ENCODE peak calls at places on chromosomes 4 and X, in nine cellular contexts. One of them, this sample, is unnamed.

GRCh38 chrX:24146283-24146865 is 3.2 kb upstream of the ZFX start:
- DNase-seq in heart left ventricle: no peak
- DNase-seq in tibial artery: no peak
- DNase-seq in coronary artery: no peak
- DNase-seq in transverse colon: no peak
- DNase-seq in cardiac muscle cell: no peak
- DNase-seq in left lung: no peak
- DNase-seq in CD8-positive, alpha-beta memory T cell: no peak
- DNase-seq in fibroblast of lung: no peak
- DNase-seq in this sample: no peak

GRCh38 chr4:59180969-59181368 is 2019.2 kb upstream of the ADGRL3 start:
- DNase-seq in fibroblast of lung: no peak
- DNase-seq in CD8-positive, alpha-beta memory T cell: no peak
- DNase-seq in cardiac muscle cell: no peak
- DNase-seq in coronary artery: no peak
- DNase-seq in tibial artery: no peak
- DNase-seq in heart left ventricle: no peak
- DNase-seq in transverse colon: no peak
- DNase-seq in left lung: no peak
- DNase-seq in this sample: no peak

GRCh38 chrX:46279925-46280313 is 265.3 kb downstream of the ZNF674 start:
- DNase-seq in cardiac muscle cell: no peak
- DNase-seq in tibial artery: no peak
- DNase-seq in fibroblast of lung: peak
- DNase-seq in transverse colon: no peak
- DNase-seq in CD8-positive, alpha-beta memory T cell: no peak
- DNase-seq in left lung: no peak
- DNase-seq in coronary artery: no peak
- DNase-seq in heart left ventricle: no peak
- DNase-seq in this sample: no peak

GRCh38 chr4:31295081-31295480 is 574.9 kb downstream of the PCDH7 start:
- DNase-seq in coronary artery: no peak
- DNase-seq in tibial artery: no peak
- DNase-seq in CD8-positive, alpha-beta memory T cell: no peak
- DNase-seq in fibroblast of lung: no peak
- DNase-seq in heart left ventricle: no peak
- DNase-seq in transverse colon: no peak
- DNase-seq in left lung: no peak
- DNase-seq in cardiac muscle cell: no peak
- DNase-seq in this sample: no peak

GRCh38 chr4:140267576-140267975 is 105.9 kb upstream of the SCOC start:
- DNase-seq in transverse colon: no peak
- DNase-seq in fibroblast of lung: no peak
- DNase-seq in cardiac muscle cell: no peak
- DNase-seq in left lung: no peak
- DNase-seq in coronary artery: no peak
- DNase-seq in CD8-positive, alpha-beta memory T cell: no peak
- DNase-seq in heart left ventricle: no peak
- DNase-seq in tibial artery: no peak
- DNase-seq in this sample: no peak

GRCh38 chr4:142348489-142349076 is 497.5 kb downstream of the INPP4B start:
- DNase-seq in fibroblast of lung: no peak
- DNase-seq in coronary artery: no peak
- DNase-seq in tibial artery: no peak
- DNase-seq in CD8-positive, alpha-beta memory T cell: no peak
- DNase-seq in cardiac muscle cell: peak
- DNase-seq in transverse colon: no peak
- DNase-seq in left lung: no peak
- DNase-seq in heart left ventricle: no peak
- DNase-seq in this sample: no peak

GRCh38 chr4:121330180-121330665 is 50.6 kb downstream of the QRFPR start:
- DNase-seq in left lung: no peak
- DNase-seq in CD8-positive, alpha-beta memory T cell: no peak
- DNase-seq in coronary artery: no peak
- DNase-seq in fibroblast of lung: no peak
- DNase-seq in transverse colon: no peak
- DNase-seq in tibial artery: no peak
- DNase-seq in cardiac muscle cell: no peak
- DNase-seq in heart left ventricle: no peak
- DNase-seq in this sample: no peak

GRCh38 chr4:128006592-128006991 is 41.4 kb downstream of the ABHD18 start:
- DNase-seq in left lung: no peak
- DNase-seq in CD8-positive, alpha-beta memory T cell: no peak
- DNase-seq in heart left ventricle: no peak
- DNase-seq in fibroblast of lung: peak
- DNase-seq in tibial artery: no peak
- DNase-seq in transverse colon: no peak
- DNase-seq in coronary artery: no peak
- DNase-seq in cardiac muscle cell: no peak
- DNase-seq in this sample: no peak

DNA sequence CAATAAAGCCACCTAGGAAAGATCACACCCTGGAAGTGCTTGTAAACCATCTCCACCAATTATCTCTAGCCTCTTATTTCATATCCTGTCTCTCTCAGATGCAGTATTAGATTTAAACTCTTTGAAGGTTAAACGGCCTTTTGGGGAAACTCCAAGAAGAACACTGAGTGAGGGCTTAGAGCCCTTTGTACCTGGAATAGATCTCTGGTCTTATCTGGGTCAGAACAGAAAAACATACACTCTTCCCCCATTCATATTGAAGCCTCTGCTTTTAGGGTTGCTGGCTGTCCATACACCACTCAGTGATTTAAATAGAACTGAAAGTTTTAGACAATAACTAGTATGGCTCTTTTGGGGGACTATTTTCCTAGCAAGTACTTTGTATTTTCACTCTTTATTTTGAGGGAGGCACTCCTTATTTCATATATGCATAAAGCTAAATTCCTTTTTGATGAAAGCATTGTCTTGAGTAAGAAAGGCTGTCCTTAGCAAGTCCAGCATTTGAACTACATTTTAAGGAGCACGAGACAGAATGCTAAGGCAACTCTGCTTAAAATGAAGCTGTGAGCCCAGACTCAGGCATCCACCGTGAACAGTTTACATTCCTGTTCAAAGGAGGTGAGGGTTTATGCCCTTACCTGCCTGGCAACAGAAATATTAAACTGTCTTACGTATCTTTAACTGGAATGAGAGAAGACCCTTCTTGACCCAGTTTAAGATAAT is 17.4 kb downstream of the YY2 start:
- DNase-seq in fibroblast of lung: peak
- DNase-seq in cardiac muscle cell: no peak
- DNase-seq in left lung: no peak
- DNase-seq in heart left ventricle: no peak
- DNase-seq in CD8-positive, alpha-beta memory T cell: no peak
- DNase-seq in coronary artery: no peak
- DNase-seq in tibial artery: no peak
- DNase-seq in transverse colon: no peak
- DNase-seq in this sample: no peak
- H3K27ac ChIP-seq in fibroblast of lung: no peak
- H3K27ac ChIP-seq in cardiac muscle cell: peak
- H3K27ac ChIP-seq in left lung: no peak
- H3K27ac ChIP-seq in heart left ventricle: no peak
- H3K27ac ChIP-seq in CD8-positive, alpha-beta memory T cell: no peak
- H3K27ac ChIP-seq in coronary artery: peak
- H3K27ac ChIP-seq in tibial artery: no peak
- H3K27ac ChIP-seq in transverse colon: no peak
- H3K27ac ChIP-seq in this sample: no peak

GRCh38 chrX:155333701-155334100 is 713 bp downstream of the CLIC2 start:
- DNase-seq in transverse colon: no peak
- DNase-seq in left lung: no peak
- DNase-seq in CD8-positive, alpha-beta memory T cell: no peak
- DNase-seq in heart left ventricle: no peak
- DNase-seq in fibroblast of lung: no peak
- DNase-seq in tibial artery: no peak
- DNase-seq in coronary artery: no peak
- DNase-seq in cardiac muscle cell: no peak
- DNase-seq in this sample: no peak

GRCh38 chrX:155329293-155329692 is 5.1 kb downstream of the CLIC2 start:
- DNase-seq in left lung: no peak
- DNase-seq in cardiac muscle cell: no peak
- DNase-seq in coronary artery: no peak
- DNase-seq in fibroblast of lung: no peak
- DNase-seq in transverse colon: no peak
- DNase-seq in tibial artery: no peak
- DNase-seq in CD8-positive, alpha-beta memory T cell: no peak
- DNase-seq in heart left ventricle: no peak
- DNase-seq in this sample: no peak

GRCh38 chrX:155330992-155331391 is 3.4 kb downstream of the CLIC2 start:
- DNase-seq in cardiac muscle cell: no peak
- DNase-seq in transverse colon: no peak
- DNase-seq in fibroblast of lung: no peak
- DNase-seq in tibial artery: no peak
- DNase-seq in coronary artery: no peak
- DNase-seq in CD8-positive, alpha-beta memory T cell: no peak
- DNase-seq in heart left ventricle: no peak
- DNase-seq in left lung: no peak
- DNase-seq in this sample: no peak

DNA sequence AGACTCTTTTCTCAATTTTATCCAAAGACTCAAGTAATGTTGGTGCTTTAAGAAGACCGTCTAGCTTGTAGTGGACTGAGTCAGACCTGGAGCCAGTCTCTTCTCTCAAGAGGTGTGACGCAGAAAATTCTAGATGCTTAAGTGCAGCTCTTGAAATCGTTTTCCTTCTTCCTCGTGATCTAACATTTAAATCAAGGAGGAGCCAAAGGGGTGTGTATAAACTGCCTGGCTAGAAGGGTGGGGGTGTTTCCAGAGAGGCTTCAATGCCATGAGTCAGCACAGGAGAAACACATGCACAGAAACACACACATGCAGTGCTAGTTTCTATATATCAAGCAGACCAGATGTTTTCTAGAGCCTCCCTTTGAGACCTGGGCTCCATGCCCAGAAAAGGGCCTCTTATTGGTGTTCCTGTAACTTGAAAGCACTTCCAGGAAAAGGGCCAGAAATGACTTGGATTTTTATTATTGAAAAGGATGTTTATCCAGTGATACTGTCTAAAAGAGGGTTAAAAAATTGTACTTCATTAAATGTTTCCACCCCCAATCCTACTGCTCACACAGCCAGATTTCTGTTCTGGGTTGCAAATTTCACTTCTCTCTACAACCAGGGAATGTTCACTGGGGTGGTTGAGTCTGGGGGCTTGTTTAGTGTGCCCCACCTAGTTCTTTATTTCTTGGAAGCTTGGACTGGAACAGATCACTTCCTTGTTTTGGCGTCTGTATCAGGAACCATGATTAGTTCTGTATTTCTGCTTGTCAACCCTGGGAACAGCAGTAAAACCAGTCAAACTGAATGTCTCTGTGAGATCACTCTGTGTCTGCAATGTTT is at the start of gene CLIC2:
- DNase-seq in tibial artery: no peak
- DNase-seq in heart left ventricle: no peak
- DNase-seq in coronary artery: no peak
- DNase-seq in cardiac muscle cell: no peak
- DNase-seq in CD8-positive, alpha-beta memory T cell: no peak
- DNase-seq in left lung: no peak
- DNase-seq in transverse colon: peak
- DNase-seq in fibroblast of lung: peak
- DNase-seq in this sample: peak
- H3K4me3 ChIP-seq in tibial artery: peak
- H3K4me3 ChIP-seq in heart left ventricle: no peak
- H3K4me3 ChIP-seq in coronary artery: peak
- H3K4me3 ChIP-seq in cardiac muscle cell: no peak
- H3K4me3 ChIP-seq in CD8-positive, alpha-beta memory T cell: no peak
- H3K4me3 ChIP-seq in left lung: peak
- H3K4me3 ChIP-seq in transverse colon: no peak
- H3K4me3 ChIP-seq in fibroblast of lung: peak
- H3K4me3 ChIP-seq in this sample: no peak

GRCh38 chrX:104136241-104137019 is 20.4 kb downstream of the SLC25A53 start:
- DNase-seq in tibial artery: peak
- DNase-seq in fibroblast of lung: peak
- DNase-seq in CD8-positive, alpha-beta memory T cell: peak
- DNase-seq in transverse colon: peak
- DNase-seq in coronary artery: no peak
- DNase-seq in left lung: no peak
- DNase-seq in cardiac muscle cell: peak
- DNase-seq in heart left ventricle: no peak
- DNase-seq in this sample: peak
- H3K27ac ChIP-seq in tibial artery: peak
- H3K27ac ChIP-seq in fibroblast of lung: peak
- H3K27ac ChIP-seq in CD8-positive, alpha-beta memory T cell: no peak
- H3K27ac ChIP-seq in transverse colon: no peak
- H3K27ac ChIP-seq in coronary artery: peak
- H3K27ac ChIP-seq in left lung: peak
- H3K27ac ChIP-seq in cardiac muscle cell: no peak
- H3K27ac ChIP-seq in heart left ventricle: no peak
- H3K27ac ChIP-seq in this sample: no peak

GRCh38 chrX:133984857-133985163 is 584 bp downstream of the GPC3 start:
- DNase-seq in tibial artery: no peak
- DNase-seq in heart left ventricle: no peak
- DNase-seq in fibroblast of lung: no peak
- DNase-seq in left lung: no peak
- DNase-seq in CD8-positive, alpha-beta memory T cell: no peak
- DNase-seq in transverse colon: no peak
- DNase-seq in cardiac muscle cell: no peak
- DNase-seq in coronary artery: no peak
- DNase-seq in this sample: no peak

GRCh38 chrX:133986008-133986683 is 752 bp upstream of the GPC3 start:
- DNase-seq in coronary artery: no peak
- DNase-seq in CD8-positive, alpha-beta memory T cell: no peak
- DNase-seq in heart left ventricle: no peak
- DNase-seq in left lung: no peak
- DNase-seq in fibroblast of lung: no peak
- DNase-seq in tibial artery: no peak
- DNase-seq in transverse colon: no peak
- DNase-seq in cardiac muscle cell: no peak
- DNase-seq in this sample: no peak

GRCh38 chrX:133987188-133987587 is 1.8 kb upstream of the GPC3 start:
- DNase-seq in transverse colon: no peak
- DNase-seq in fibroblast of lung: no peak
- DNase-seq in tibial artery: no peak
- DNase-seq in left lung: no peak
- DNase-seq in cardiac muscle cell: no peak
- DNase-seq in heart left ventricle: no peak
- DNase-seq in coronary artery: no peak
- DNase-seq in CD8-positive, alpha-beta memory T cell: no peak
- DNase-seq in this sample: no peak

GRCh38 chrX:133983974-133984578 is 1.3 kb downstream of the GPC3 start:
- DNase-seq in coronary artery: no peak
- DNase-seq in transverse colon: no peak
- DNase-seq in fibroblast of lung: no peak
- DNase-seq in cardiac muscle cell: peak
- DNase-seq in left lung: peak
- DNase-seq in CD8-positive, alpha-beta memory T cell: no peak
- DNase-seq in tibial artery: no peak
- DNase-seq in heart left ventricle: no peak
- DNase-seq in this sample: no peak

DNA sequence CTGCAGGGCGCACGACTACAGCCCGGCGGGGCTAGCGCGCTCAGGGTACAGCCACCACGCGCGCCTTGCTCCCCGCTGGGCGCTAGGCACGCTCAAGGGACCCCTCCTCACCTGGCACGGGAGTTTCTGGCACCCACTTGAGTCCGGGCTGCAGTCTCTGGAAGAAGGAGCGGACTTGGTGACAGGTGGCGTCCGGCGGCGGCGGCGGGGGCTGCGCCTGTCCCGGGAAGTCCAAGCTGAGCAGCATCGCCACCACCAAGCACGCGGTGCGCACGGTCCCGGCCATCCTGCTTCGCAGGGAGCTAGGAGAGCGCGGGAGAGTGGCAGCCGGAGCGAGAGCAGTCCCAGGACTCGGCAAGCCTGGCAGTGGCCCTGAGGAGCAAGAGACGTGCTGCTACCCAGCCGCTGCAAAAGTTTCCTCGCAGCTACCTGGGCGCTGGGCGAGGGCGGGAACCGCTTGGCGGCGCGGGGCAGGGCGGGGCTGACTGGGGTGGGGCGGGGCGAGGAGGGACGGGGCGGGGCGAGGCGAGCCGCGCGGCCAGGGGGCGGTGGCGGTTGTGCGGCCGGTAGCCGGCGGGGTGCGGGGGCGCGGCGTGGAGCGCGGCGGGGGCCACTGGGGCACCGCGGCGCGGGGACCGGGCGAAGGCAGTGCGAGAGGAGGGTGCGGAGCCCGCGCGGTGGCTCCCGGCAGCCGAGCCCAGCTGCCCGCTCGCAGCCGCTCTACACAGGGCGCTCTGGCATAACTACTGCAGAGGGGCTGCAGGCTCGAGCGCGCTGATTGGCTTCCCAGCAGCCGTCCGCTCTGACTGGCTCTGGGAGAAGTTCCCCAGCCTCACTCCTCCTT is at the start of gene GPC3:
- DNase-seq in tibial artery: no peak
- DNase-seq in fibroblast of lung: peak
- DNase-seq in coronary artery: no peak
- DNase-seq in left lung: peak
- DNase-seq in CD8-positive, alpha-beta memory T cell: no peak
- DNase-seq in transverse colon: peak
- DNase-seq in cardiac muscle cell: peak
- DNase-seq in heart left ventricle: peak
- DNase-seq in this sample: no peak
- H3K4me3 ChIP-seq in tibial artery: peak
- H3K4me3 ChIP-seq in fibroblast of lung: peak
- H3K4me3 ChIP-seq in coronary artery: peak
- H3K4me3 ChIP-seq in left lung: peak
- H3K4me3 ChIP-seq in CD8-positive, alpha-beta memory T cell: no peak
- H3K4me3 ChIP-seq in transverse colon: peak
- H3K4me3 ChIP-seq in cardiac muscle cell: peak
- H3K4me3 ChIP-seq in heart left ventricle: no peak
- H3K4me3 ChIP-seq in this sample: no peak

This sample was measured in Peyer's patch.